ENCODE peak calls at places on chromosomes 5 and 9, in nine cellular contexts. One of them, this sample, is unnamed.

GRCh38 chr5:41065691-41066335 is 5.3 kb downstream of the MROH2B start:
- DNase-seq in mucosa of descending colon: no peak
- DNase-seq in breast epithelium: no peak
- DNase-seq in cardiac fibroblast: no peak
- DNase-seq in SJSA1: no peak
- DNase-seq in aorta: no peak
- DNase-seq in HFF-Myc: no peak
- DNase-seq in adrenal gland: no peak
- DNase-seq in uterus: no peak
- DNase-seq in this sample: no peak

GRCh38 chr9:2208991-2209390 is 193.8 kb downstream of the SMARCA2 start:
- DNase-seq in mucosa of descending colon: no peak
- DNase-seq in breast epithelium: no peak
- DNase-seq in cardiac fibroblast: no peak
- DNase-seq in SJSA1: no peak
- DNase-seq in aorta: no peak
- DNase-seq in HFF-Myc: no peak
- DNase-seq in adrenal gland: no peak
- DNase-seq in uterus: no peak
- DNase-seq in this sample: no peak

GRCh38 chr9:107907261-107907660 is 417.7 kb upstream of the KLF4 start:
- DNase-seq in mucosa of descending colon: no peak
- DNase-seq in breast epithelium: no peak
- DNase-seq in cardiac fibroblast: no peak
- DNase-seq in SJSA1: no peak
- DNase-seq in aorta: no peak
- DNase-seq in HFF-Myc: no peak
- DNase-seq in adrenal gland: no peak
- DNase-seq in uterus: no peak
- DNase-seq in this sample: no peak

GRCh38 chr9:37914154-37914551 is 10.2 kb upstream of the SLC25A51 start:
- DNase-seq in mucosa of descending colon: no peak
- DNase-seq in breast epithelium: no peak
- DNase-seq in cardiac fibroblast: no peak
- DNase-seq in SJSA1: no peak
- DNase-seq in aorta: no peak
- DNase-seq in HFF-Myc: no peak
- DNase-seq in adrenal gland: no peak
- DNase-seq in uterus: no peak
- DNase-seq in this sample: no peak

GRCh38 chr9:20873240-20873860 is 158.1 kb downstream of the HACD4 start:
- DNase-seq in mucosa of descending colon: no peak
- DNase-seq in breast epithelium: no peak
- DNase-seq in cardiac fibroblast: peak; percentile 3
- DNase-seq in SJSA1: no peak
- DNase-seq in aorta: no peak
- DNase-seq in HFF-Myc: no peak
- DNase-seq in adrenal gland: no peak
- DNase-seq in uterus: no peak
- DNase-seq in this sample: no peak

GRCh38 chr9:107337676-107338590 is 54.9 kb downstream of the RAD23B start:
- DNase-seq in mucosa of descending colon: no peak
- DNase-seq in breast epithelium: no peak
- DNase-seq in cardiac fibroblast: peak; percentile 19
- DNase-seq in SJSA1: no peak
- DNase-seq in aorta: no peak
- DNase-seq in HFF-Myc: no peak
- DNase-seq in adrenal gland: peak; percentile 50
- DNase-seq in uterus: no peak
- DNase-seq in this sample: no peak

GRCh38 chr5:141514330-141515111 is 25.6 kb downstream of the PCDHGC5 start:
- DNase-seq in mucosa of descending colon: no peak
- DNase-seq in breast epithelium: no peak
- DNase-seq in cardiac fibroblast: peak; percentile 68
- DNase-seq in SJSA1: peak; percentile 86
- DNase-seq in aorta: no peak
- DNase-seq in HFF-Myc: peak; percentile 94
- DNase-seq in adrenal gland: no peak
- DNase-seq in uterus: no peak
- DNase-seq in this sample: peak; percentile 97

GRCh38 chr5:40514986-40515385 is 164.7 kb upstream of the PTGER4 start:
- DNase-seq in mucosa of descending colon: no peak
- DNase-seq in breast epithelium: no peak
- DNase-seq in cardiac fibroblast: no peak
- DNase-seq in SJSA1: no peak
- DNase-seq in aorta: no peak
- DNase-seq in HFF-Myc: no peak
- DNase-seq in adrenal gland: no peak
- DNase-seq in uterus: no peak
- DNase-seq in this sample: no peak

DNA sequence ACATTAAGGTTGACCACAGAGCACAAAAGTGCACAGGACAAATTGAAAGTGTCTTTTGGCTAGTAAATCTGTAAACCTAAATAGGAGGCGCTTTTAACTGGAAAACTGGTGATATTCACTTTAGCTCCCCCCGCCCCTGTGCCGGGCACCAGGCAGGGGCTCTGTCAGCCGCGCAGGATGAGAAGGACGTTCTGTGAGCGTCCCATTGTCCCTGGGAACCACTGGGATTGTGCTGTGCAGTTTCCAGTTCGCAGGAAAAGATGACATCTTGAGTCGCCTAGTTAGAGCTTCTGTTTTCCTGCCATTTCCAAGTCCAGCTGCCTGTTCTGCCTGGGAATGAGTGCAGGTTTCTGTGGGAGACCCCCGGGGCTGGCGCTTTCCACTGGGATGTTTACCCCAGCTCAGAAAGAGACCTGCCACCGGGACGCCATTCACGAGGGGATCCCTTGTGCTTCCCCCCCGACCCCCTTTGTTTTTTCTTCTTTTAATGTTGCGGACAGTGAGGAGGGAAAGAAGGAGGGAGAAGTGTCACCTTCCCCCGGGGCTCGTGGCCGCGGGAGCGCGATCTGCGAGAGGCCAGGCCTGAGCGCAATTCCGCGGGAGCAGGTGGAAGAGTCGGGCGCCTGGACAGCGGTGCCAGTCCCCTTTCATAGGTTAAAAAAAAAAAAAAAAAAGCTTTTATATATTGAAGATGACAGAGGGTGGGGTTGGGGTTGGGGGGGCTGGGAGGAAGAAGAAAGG is 121.5 kb downstream of the RMI1 start:
- DNase-seq in mucosa of descending colon: no peak
- DNase-seq in breast epithelium: no peak
- DNase-seq in cardiac fibroblast: no peak
- DNase-seq in SJSA1: no peak
- DNase-seq in aorta: no peak
- DNase-seq in HFF-Myc: no peak
- DNase-seq in adrenal gland: no peak
- DNase-seq in uterus: no peak
- DNase-seq in this sample: no peak
- H3K4me3 ChIP-seq in mucosa of descending colon: no peak overlapping the region
- H3K4me3 ChIP-seq in breast epithelium: peak overlapping the region; percentile 30
- H3K4me3 ChIP-seq in cardiac fibroblast: no peak overlapping the region
- H3K4me3 ChIP-seq in SJSA1: no peak overlapping the region
- H3K4me3 ChIP-seq in aorta: no peak overlapping the region
- H3K4me3 ChIP-seq in HFF-Myc: no peak overlapping the region
- H3K4me3 ChIP-seq in adrenal gland: peak overlapping the region; percentile 16
- H3K4me3 ChIP-seq in uterus: no peak overlapping the region
- H3K4me3 ChIP-seq in this sample: no peak overlapping the region

GRCh38 chr5:95735436-95735835 is 4.3 kb downstream of the RHOBTB3 start:
- DNase-seq in mucosa of descending colon: no peak
- DNase-seq in breast epithelium: no peak
- DNase-seq in cardiac fibroblast: no peak
- DNase-seq in SJSA1: no peak
- DNase-seq in aorta: no peak
- DNase-seq in HFF-Myc: no peak
- DNase-seq in adrenal gland: no peak
- DNase-seq in uterus: no peak
- DNase-seq in this sample: no peak
- H3K4me3 ChIP-seq in mucosa of descending colon: no peak overlapping the region
- H3K4me3 ChIP-seq in breast epithelium: no peak overlapping the region
- H3K4me3 ChIP-seq in cardiac fibroblast: peak overlapping the region; percentile 91
- H3K4me3 ChIP-seq in SJSA1: no peak overlapping the region
- H3K4me3 ChIP-seq in aorta: no peak overlapping the region
- H3K4me3 ChIP-seq in HFF-Myc: peak overlapping the region; percentile 98
- H3K4me3 ChIP-seq in adrenal gland: peak overlapping the region; percentile 87
- H3K4me3 ChIP-seq in uterus: no peak overlapping the region
- H3K4me3 ChIP-seq in this sample: no peak overlapping the region

DNA sequence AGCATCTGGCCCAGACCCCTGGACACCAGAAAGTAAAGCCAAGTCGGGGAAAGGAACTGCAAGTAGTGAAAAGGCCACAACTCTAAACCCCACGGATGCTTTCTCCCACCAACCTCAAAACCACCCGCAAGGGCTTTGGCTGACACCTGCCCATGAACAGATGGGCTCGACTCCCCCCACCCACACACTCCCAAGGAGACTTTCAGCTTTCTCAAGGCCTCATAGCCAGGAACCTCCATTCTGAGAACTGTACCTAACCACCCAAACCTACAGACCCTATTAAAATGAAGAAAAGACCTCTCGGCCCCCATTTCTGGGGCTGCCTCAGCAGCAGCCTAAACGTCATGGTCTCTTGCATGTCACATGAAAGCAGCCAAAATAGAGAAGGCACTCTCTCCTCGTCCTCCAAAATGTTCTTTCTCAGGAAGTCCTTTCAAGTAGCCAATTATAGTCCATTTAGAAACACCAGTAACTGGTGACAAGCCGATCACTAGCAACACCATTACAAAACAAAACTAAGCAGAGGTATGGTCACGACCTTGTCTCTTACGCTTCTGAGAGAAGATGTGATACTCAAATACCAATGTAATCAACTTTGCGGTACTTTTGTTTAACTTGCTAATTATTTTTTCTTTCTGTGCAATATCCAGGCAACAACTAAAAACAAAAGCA is 2.9 kb downstream of the B4GALT1 start:
- DNase-seq in mucosa of descending colon: no peak
- DNase-seq in breast epithelium: no peak
- DNase-seq in cardiac fibroblast: peak; percentile 58
- DNase-seq in SJSA1: no peak
- DNase-seq in aorta: no peak
- DNase-seq in HFF-Myc: no peak
- DNase-seq in adrenal gland: no peak
- DNase-seq in uterus: no peak
- DNase-seq in this sample: no peak
- H3K4me3 ChIP-seq in mucosa of descending colon: no peak overlapping the region
- H3K4me3 ChIP-seq in breast epithelium: peak overlapping the region; percentile 89
- H3K4me3 ChIP-seq in cardiac fibroblast: peak overlapping the region; percentile 97
- H3K4me3 ChIP-seq in SJSA1: no peak overlapping the region
- H3K4me3 ChIP-seq in aorta: peak overlapping the region; percentile 92
- H3K4me3 ChIP-seq in HFF-Myc: peak overlapping the region; percentile 82
- H3K4me3 ChIP-seq in adrenal gland: peak overlapping the region; percentile 85
- H3K4me3 ChIP-seq in uterus: peak overlapping the region; percentile 93
- H3K4me3 ChIP-seq in this sample: peak overlapping the region; percentile 86

DNA sequence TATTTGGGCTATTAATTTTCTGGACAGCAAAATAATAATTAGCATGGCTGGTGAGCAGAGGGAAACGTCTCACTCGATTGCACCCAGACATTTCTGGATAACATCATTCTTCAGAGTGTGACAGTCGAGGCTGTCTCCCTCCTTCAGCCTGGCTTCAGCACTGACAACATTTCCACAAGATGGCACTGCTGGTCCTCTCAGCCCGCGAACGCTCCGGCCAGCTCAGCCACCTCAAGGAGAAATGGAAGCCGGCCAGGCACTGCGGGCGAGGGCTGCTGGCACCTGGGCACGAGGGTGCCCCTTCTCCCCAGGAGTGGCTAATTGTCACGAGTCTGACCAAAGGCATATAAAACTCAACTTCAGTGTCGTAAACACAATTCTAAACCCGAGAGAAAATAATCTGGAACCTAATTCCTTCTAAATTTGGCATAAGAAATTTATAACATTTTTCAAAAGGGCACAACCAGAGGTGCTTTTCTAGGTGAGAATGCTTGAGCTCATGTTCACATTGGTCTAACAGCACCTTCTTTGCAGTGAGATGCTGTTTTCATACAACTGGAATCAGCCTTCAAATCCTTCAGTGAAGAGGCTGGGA is 65.9 kb downstream of the DAP start:
- DNase-seq in mucosa of descending colon: peak; percentile 80
- DNase-seq in breast epithelium: peak; percentile 80
- DNase-seq in cardiac fibroblast: peak; percentile 76
- DNase-seq in SJSA1: peak; percentile 82
- DNase-seq in aorta: peak; percentile 89
- DNase-seq in HFF-Myc: no peak
- DNase-seq in adrenal gland: peak; percentile 88
- DNase-seq in uterus: peak; percentile 68
- DNase-seq in this sample: peak; percentile 60
- H3K4me3 ChIP-seq in mucosa of descending colon: no peak overlapping the region
- H3K4me3 ChIP-seq in breast epithelium: no peak overlapping the region
- H3K4me3 ChIP-seq in cardiac fibroblast: no peak overlapping the region
- H3K4me3 ChIP-seq in SJSA1: no peak overlapping the region
- H3K4me3 ChIP-seq in aorta: no peak overlapping the region
- H3K4me3 ChIP-seq in HFF-Myc: no peak overlapping the region
- H3K4me3 ChIP-seq in adrenal gland: no peak overlapping the region
- H3K4me3 ChIP-seq in uterus: no peak overlapping the region
- H3K4me3 ChIP-seq in this sample: no peak overlapping the region

GRCh38 chr5:64576241-64576640 is 70.4 kb downstream of the RGS7BP start:
- DNase-seq in mucosa of descending colon: no peak
- DNase-seq in breast epithelium: no peak
- DNase-seq in cardiac fibroblast: no peak
- DNase-seq in SJSA1: no peak
- DNase-seq in aorta: no peak
- DNase-seq in HFF-Myc: no peak
- DNase-seq in adrenal gland: no peak
- DNase-seq in uterus: no peak
- DNase-seq in this sample: no peak
- H3K4me3 ChIP-seq in mucosa of descending colon: no peak overlapping the region
- H3K4me3 ChIP-seq in breast epithelium: no peak overlapping the region
- H3K4me3 ChIP-seq in cardiac fibroblast: no peak overlapping the region
- H3K4me3 ChIP-seq in SJSA1: no peak overlapping the region
- H3K4me3 ChIP-seq in aorta: no peak overlapping the region
- H3K4me3 ChIP-seq in HFF-Myc: no peak overlapping the region
- H3K4me3 ChIP-seq in adrenal gland: no peak overlapping the region
- H3K4me3 ChIP-seq in uterus: no peak overlapping the region
- H3K4me3 ChIP-seq in this sample: no peak overlapping the region

GRCh38 chr5:132222649-132223038 is 5.0 kb downstream of the P4HA2 start:
- DNase-seq in mucosa of descending colon: no peak
- DNase-seq in breast epithelium: no peak
- DNase-seq in cardiac fibroblast: no peak
- DNase-seq in SJSA1: no peak
- DNase-seq in aorta: no peak
- DNase-seq in HFF-Myc: no peak
- DNase-seq in adrenal gland: no peak
- DNase-seq in uterus: no peak
- DNase-seq in this sample: no peak
- H3K4me3 ChIP-seq in mucosa of descending colon: no peak overlapping the region
- H3K4me3 ChIP-seq in breast epithelium: no peak overlapping the region
- H3K4me3 ChIP-seq in cardiac fibroblast: no peak overlapping the region
- H3K4me3 ChIP-seq in SJSA1: no peak overlapping the region
- H3K4me3 ChIP-seq in aorta: no peak overlapping the region
- H3K4me3 ChIP-seq in HFF-Myc: no peak overlapping the region
- H3K4me3 ChIP-seq in adrenal gland: no peak overlapping the region
- H3K4me3 ChIP-seq in uterus: no peak overlapping the region
- H3K4me3 ChIP-seq in this sample: no peak overlapping the region

DNA sequence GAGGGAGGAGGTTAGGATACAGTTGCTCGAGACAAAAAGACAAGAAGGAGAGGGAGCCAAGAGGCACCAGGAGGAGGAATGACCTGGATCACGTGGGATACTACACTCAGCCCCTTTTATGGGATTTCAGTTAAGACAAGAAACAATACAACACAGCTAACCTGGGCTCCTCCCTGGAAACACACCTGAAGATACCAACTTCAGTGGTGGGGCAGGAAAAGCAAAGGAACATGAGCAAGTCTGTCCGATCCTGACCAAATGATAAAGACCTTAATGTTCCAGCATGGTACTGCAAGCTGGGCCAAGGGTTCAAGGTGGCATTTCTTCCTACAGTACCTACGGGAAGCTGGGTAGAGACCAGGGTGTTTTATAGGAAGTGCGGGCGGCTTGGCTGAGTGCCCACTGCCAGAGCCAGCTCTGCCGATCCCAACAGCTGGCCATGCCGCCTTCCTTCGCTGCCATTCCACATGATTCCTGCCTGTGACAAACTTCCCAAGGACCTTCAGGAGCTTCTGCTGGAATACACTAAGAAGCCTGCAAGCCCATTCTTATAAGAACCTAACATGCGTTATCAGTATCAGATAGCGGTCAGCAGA is 22.1 kb downstream of the MYO10 start:
- DNase-seq in mucosa of descending colon: peak; percentile 74
- DNase-seq in breast epithelium: no peak
- DNase-seq in cardiac fibroblast: no peak
- DNase-seq in SJSA1: no peak
- DNase-seq in aorta: no peak
- DNase-seq in HFF-Myc: no peak
- DNase-seq in adrenal gland: no peak
- DNase-seq in uterus: no peak
- DNase-seq in this sample: no peak
- H3K4me3 ChIP-seq in mucosa of descending colon: no peak overlapping the region
- H3K4me3 ChIP-seq in breast epithelium: no peak overlapping the region
- H3K4me3 ChIP-seq in cardiac fibroblast: no peak overlapping the region
- H3K4me3 ChIP-seq in SJSA1: no peak overlapping the region
- H3K4me3 ChIP-seq in aorta: no peak overlapping the region
- H3K4me3 ChIP-seq in HFF-Myc: no peak overlapping the region
- H3K4me3 ChIP-seq in adrenal gland: no peak overlapping the region
- H3K4me3 ChIP-seq in uterus: no peak overlapping the region
- H3K4me3 ChIP-seq in this sample: peak overlapping the region; percentile 15